ENCODE peak calls at places on chromosomes 7 and 10, in seven cellular contexts. N, K, U, D, B, Y and S are unnamed samples.
A peak's percentile ranks its signal among the peaks of the same experiment; 100 is the strongest.

GRCh38 chr7:84113286-84113685 is 81.3 kb downstream of the SEMA3A start:
- DNase-seq in Y (no peak), B (no peak), K (no peak), D (no peak), U (no peak), N (no peak), S (no peak)

GRCh38 chr10:50522908-50523307 is 100.8 kb downstream of the SGMS1 start:
- DNase-seq in N (no peak), U (no peak), B (no peak), Y (no peak), K (no peak), D (no peak), S (no peak)

GRCh38 chr10:48465860-48466521 is 138.9 kb downstream of the ARHGAP22 start:
- DNase-seq in Y (no peak), N (no peak), K (no peak), D (no peak), B (no peak), U (peak; percentile 24), S (no peak)

GRCh38 chr7:128322040-128322643 is 21.6 kb downstream of the RBM28 start:
- DNase-seq in B (no peak), D (no peak), Y (no peak), K (peak; percentile 54), N (no peak), U (no peak), S (no peak)

GRCh38 chr10:71243756-71244637 is 31.6 kb downstream of the UNC5B start:
- DNase-seq in D (peak; percentile 72), Y (no peak), K (peak; percentile 22), B (no peak), U (no peak), N (peak; percentile 32), S (no peak)

GRCh38 chr7:29839302-29839701 is 33.0 kb downstream of the WIPF3 start:
- DNase-seq in D (peak; percentile 12), K (peak; percentile 60), B (no peak), N (peak; percentile 11), U (no peak), Y (peak; percentile 49), S (no peak)

GRCh38 chr10:12960431-12960898 is 41.0 kb downstream of the CCDC3 start:
- DNase-seq in K (no peak), U (peak; percentile 32), D (peak; percentile 60), Y (peak; percentile 46), N (peak; percentile 22), B (no peak), S (no peak)

GRCh38 chr10:8544057-8544380 is 489.5 kb downstream of the GATA3 start:
- DNase-seq in Y (no peak), K (no peak), N (no peak), B (no peak), U (no peak), D (no peak), S (peak; percentile 74)

GRCh38 chr10:114045071-114045737 is 1.5 kb downstream of the ADRB1 start:
- DNase-seq in N (no peak), K (no peak), Y (no peak), D (peak; percentile 23), B (no peak), U (peak; percentile 51), S (peak; percentile 40)
- H3K4me3 ChIP-seq in N (no peak overlapping the region), K (no peak overlapping the region), Y (peak overlapping the region; percentile 11), D (peak overlapping the region; percentile 28), B (no peak overlapping the region), U (peak overlapping the region; percentile 43), S (no peak overlapping the region)

GRCh38 chr10:69451209-69451783 is at the start of gene TSPAN15:
- DNase-seq in K (peak; percentile 94), Y (peak; percentile 83), U (peak; percentile 95), B (peak; percentile 75), N (peak; percentile 72), D (peak; percentile 95), S (peak; percentile 93)
- TF ChIP-seq POLR2A in K (peak; percentile 39), Y (peak; percentile 68), U (peak; percentile 70), B (no peak), N (peak; percentile 58), D (no peak), S (peak; percentile 56)

DNA sequence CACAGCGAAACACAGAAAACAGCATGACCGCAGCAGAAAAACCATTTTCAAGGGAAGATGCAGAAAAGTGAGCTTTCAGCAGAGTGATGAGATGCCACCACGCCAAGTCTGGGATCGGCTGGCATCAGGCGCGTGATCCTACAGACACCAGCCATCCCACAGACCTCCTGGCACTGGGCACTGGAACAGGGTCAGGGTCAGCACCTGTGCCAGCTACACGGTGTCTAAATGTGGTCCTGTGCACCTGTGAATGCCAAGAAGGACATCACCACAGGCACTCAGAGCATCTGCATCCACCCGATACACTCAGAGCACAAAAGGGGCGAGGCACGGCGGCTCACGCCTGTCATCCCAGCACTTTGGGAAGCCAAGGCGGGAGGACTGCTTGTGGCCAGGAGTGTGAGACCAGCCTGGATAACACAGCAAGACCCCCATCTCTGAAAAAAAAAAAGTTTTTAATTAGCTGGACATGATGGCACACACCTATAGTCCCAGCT is 31.5 kb downstream of the STK32C start:
- DNase-seq in D (no peak), Y (no peak), K (no peak), N (no peak), U (no peak), B (no peak), S (no peak)
- H3K4me1 ChIP-seq in D (peaks cover 9% of the 10 kb centered on the region), Y (no peaks in the 10 kb centered on the region), K (no peaks in the 10 kb centered on the region), N (no peaks in the 10 kb centered on the region), U (peaks cover 3% of the 10 kb centered on the region), B (no peaks in the 10 kb centered on the region), S (no peaks in the 10 kb centered on the region)

GRCh38 chr7:22589641-22590141 is 89.7 kb upstream of the STEAP1B start:
- DNase-seq in B (no peak), K (no peak), N (peak; percentile 61), Y (peak; percentile 48), U (no peak), D (no peak), S (peak; percentile 40)
- H3K4me3 ChIP-seq in B (no peak overlapping the region), K (no peak overlapping the region), N (no peak overlapping the region), Y (no peak overlapping the region), U (no peak overlapping the region), D (no peak overlapping the region), S (no peak overlapping the region)

DNA sequence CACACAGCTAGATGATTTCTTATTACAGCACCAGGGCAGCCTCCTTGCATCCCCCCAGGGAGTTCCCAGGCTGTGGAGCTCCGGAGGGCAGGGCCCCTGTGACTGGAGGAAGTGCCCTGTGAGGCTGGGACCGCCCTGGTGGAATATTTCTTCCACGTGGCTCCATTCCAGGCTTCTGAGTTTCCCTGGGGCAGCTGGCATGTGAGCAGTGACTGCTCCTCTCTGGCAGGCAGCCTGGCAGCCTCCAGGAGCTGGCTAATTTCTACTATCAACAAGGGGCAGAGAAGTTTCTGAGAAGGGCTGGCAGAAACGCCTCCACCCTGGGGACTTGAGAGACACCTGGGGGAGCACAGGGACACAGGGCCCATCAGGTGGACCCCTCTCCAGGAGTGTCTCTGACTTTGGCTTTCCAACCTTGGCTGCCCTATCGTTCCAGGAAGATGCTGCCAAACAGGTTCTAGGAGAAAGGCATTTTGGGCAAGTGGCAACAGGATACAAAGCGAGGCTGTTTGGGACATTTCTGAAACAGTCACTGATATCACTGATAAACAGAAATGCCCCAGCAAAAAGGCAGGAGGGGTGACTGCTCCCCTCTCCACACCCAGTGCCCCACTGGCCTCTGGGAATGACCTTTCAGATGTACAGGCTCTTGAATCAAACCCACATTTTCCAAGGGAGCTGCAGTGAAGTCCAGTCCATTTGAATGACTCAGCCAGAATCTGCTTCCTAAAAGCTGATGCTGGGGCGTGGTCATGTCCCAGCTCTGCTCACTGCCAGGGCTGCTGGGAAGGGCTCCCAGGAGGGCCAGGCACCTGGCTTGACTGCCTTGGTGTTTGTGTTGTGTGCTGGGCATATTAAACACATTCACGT is 16.1 kb downstream of the MYOF start:
- DNase-seq in Y (peak; percentile 75), D (peak; percentile 87), N (peak; percentile 68), B (peak; percentile 90), U (peak; percentile 89), K (peak; percentile 97), S (peak; percentile 96)
- TF ChIP-seq POLR2A in Y (peak; percentile 13), D (peak; percentile 13), N (no peak), B (peak; percentile 36), U (no peak), K (no peak), S (no peak)

GRCh38 chr10:77857272-77857671 is 69.3 kb downstream of the DLG5 start:
- DNase-seq in D (no peak), K (no peak), B (no peak), Y (no peak), N (no peak), U (peak; percentile 43), S (peak; percentile 88)
- H3K4me1 ChIP-seq in D (no peaks in the 10 kb centered on the region), K (peaks cover 5% of the 10 kb centered on the region), B (no peaks in the 10 kb centered on the region), Y (no peaks in the 10 kb centered on the region), N (no peaks in the 10 kb centered on the region), U (no peaks in the 10 kb centered on the region), S (peaks cover 31% of the 10 kb centered on the region)

GRCh38 chr10:118439824-118440223 is 97.7 kb upstream of the FAM204A start:
- DNase-seq in N (no peak), U (no peak), Y (no peak), K (no peak), B (no peak), D (no peak), S (no peak)
- H3K4me3 ChIP-seq in N (no peak overlapping the region), U (no peak overlapping the region), Y (no peak overlapping the region), K (no peak overlapping the region), B (no peak overlapping the region), D (no peak overlapping the region), S (no peak overlapping the region)

DNA sequence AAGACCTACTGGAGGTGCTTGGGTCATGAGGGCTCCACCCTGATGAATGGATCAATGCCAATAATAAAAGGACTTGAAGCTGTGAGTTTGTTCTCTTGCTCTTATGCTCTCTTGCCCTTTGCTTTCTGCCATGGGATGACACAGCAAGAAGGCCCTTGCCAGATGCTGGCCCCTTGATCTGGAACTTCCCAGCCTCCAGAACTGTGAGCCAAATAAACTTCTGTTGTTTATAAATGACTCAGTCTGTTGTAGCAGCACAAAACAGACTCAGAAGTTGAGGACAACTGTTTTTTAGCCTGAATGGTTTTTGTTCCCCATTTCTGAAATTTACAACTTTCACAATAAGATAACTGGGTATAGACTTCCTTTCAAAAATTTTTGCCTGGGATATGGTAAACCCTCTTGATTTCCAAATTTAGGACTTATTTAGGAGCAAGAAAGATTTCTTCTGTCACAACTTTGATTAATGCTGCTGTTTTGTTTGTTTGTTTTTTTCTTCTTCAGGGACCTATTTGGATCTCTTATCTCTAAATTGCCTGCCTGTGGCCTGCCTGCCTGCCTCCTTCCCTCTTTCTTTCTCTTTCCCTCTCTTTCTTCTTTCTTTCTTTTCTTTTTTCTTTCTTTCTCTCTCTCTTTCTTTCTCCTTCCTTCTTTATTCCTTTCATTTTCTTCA is 12.1 kb downstream of the ENTPD1 start:
- DNase-seq in U (no peak), D (no peak), N (no peak), B (no peak), K (peak; percentile 13), Y (no peak), S (no peak)
- TF ChIP-seq POLR2A in U (no peak), D (no peak), N (no peak), B (no peak), K (no peak), Y (no peak), S (no peak)

GRCh38 chr10:111211756-111212155 is 134.9 kb downstream of the ADRA2A start:
- DNase-seq in N (no peak), Y (no peak), D (no peak), K (no peak), B (no peak), U (no peak), S (no peak)
- H3K4me1 ChIP-seq in N (no peaks in the 10 kb centered on the region), Y (no peaks in the 10 kb centered on the region), D (peaks cover 5% of the 10 kb centered on the region), K (no peaks in the 10 kb centered on the region), B (no peaks in the 10 kb centered on the region), U (no peaks in the 10 kb centered on the region), S (no peaks in the 10 kb centered on the region)